ENCODE peak calls at places on chromosomes 2 and 18, in seven cellular contexts. One of them, this sample, is unnamed.
A peak's percentile ranks its signal among the peaks of the same experiment; 100 is the strongest.

GRCh38 chr18:48475635-48476549 is 62.9 kb upstream of the CTIF start:
- DNase-seq in hepatic stellate cell: peak; percentile 65
- DNase-seq in CD8-positive, alpha-beta memory T cell: no peak
- DNase-seq in activated naive CD4-positive, alpha-beta T cell treated with Interleukin-2 at 50 U/mL for 16 hours: peak; percentile 7
- DNase-seq in colonic mucosa: no peak
- DNase-seq in left ventricle myocardium superior: no peak
- DNase-seq in MCF 10A: peak; percentile 71
- DNase-seq in this sample: no peak

GRCh38 chr18:38966846-38967245 is 1401.2 kb upstream of the CELF4 start:
- DNase-seq in hepatic stellate cell: no peak
- DNase-seq in CD8-positive, alpha-beta memory T cell: no peak
- DNase-seq in activated naive CD4-positive, alpha-beta T cell treated with Interleukin-2 at 50 U/mL for 16 hours: no peak
- DNase-seq in colonic mucosa: no peak
- DNase-seq in left ventricle myocardium superior: no peak
- DNase-seq in MCF 10A: no peak
- DNase-seq in this sample: no peak

GRCh38 chr18:55380574-55380973 is 207.4 kb downstream of the TCF4 start:
- DNase-seq in hepatic stellate cell: no peak
- DNase-seq in CD8-positive, alpha-beta memory T cell: no peak
- DNase-seq in activated naive CD4-positive, alpha-beta T cell treated with Interleukin-2 at 50 U/mL for 16 hours: no peak
- DNase-seq in colonic mucosa: no peak
- DNase-seq in left ventricle myocardium superior: no peak
- DNase-seq in MCF 10A: no peak
- DNase-seq in this sample: no peak

GRCh38 chr2:21422050-21422449 is 298.3 kb downstream of the TDRD15 start:
- DNase-seq in hepatic stellate cell: peak; percentile 26
- DNase-seq in CD8-positive, alpha-beta memory T cell: no peak
- DNase-seq in activated naive CD4-positive, alpha-beta T cell treated with Interleukin-2 at 50 U/mL for 16 hours: no peak
- DNase-seq in colonic mucosa: peak; percentile 27
- DNase-seq in left ventricle myocardium superior: peak; percentile 46
- DNase-seq in MCF 10A: peak; percentile 8
- DNase-seq in this sample: no peak

GRCh38 chr18:49628993-49629795 is 67.3 kb downstream of the LIPG start:
- DNase-seq in hepatic stellate cell: no peak
- DNase-seq in CD8-positive, alpha-beta memory T cell: no peak
- DNase-seq in activated naive CD4-positive, alpha-beta T cell treated with Interleukin-2 at 50 U/mL for 16 hours: no peak
- DNase-seq in colonic mucosa: peak; percentile 49
- DNase-seq in left ventricle myocardium superior: peak; percentile 62
- DNase-seq in MCF 10A: no peak
- DNase-seq in this sample: no peak

GRCh38 chr2:8659735-8660492 is 21.9 kb upstream of the ID2 start:
- DNase-seq in hepatic stellate cell: no peak
- DNase-seq in CD8-positive, alpha-beta memory T cell: no peak
- DNase-seq in activated naive CD4-positive, alpha-beta T cell treated with Interleukin-2 at 50 U/mL for 16 hours: no peak
- DNase-seq in colonic mucosa: no peak
- DNase-seq in left ventricle myocardium superior: no peak
- DNase-seq in MCF 10A: no peak
- DNase-seq in this sample: no peak

GRCh38 chr2:168137510-168138180 is 109.8 kb downstream of the STK39 start:
- DNase-seq in hepatic stellate cell: no peak
- DNase-seq in CD8-positive, alpha-beta memory T cell: no peak
- DNase-seq in activated naive CD4-positive, alpha-beta T cell treated with Interleukin-2 at 50 U/mL for 16 hours: no peak
- DNase-seq in colonic mucosa: no peak
- DNase-seq in left ventricle myocardium superior: no peak
- DNase-seq in MCF 10A: no peak
- DNase-seq in this sample: no peak

GRCh38 chr2:172228177-172228785 is 125.6 kb upstream of the DLX2 start:
- DNase-seq in hepatic stellate cell: no peak
- DNase-seq in CD8-positive, alpha-beta memory T cell: no peak
- DNase-seq in activated naive CD4-positive, alpha-beta T cell treated with Interleukin-2 at 50 U/mL for 16 hours: no peak
- DNase-seq in colonic mucosa: no peak
- DNase-seq in left ventricle myocardium superior: no peak
- DNase-seq in MCF 10A: peak; percentile 80
- DNase-seq in this sample: no peak

GRCh38 chr2:174610243-174610995 is 12.8 kb upstream of the WIPF1 start:
- DNase-seq in hepatic stellate cell: no peak
- DNase-seq in CD8-positive, alpha-beta memory T cell: no peak
- DNase-seq in activated naive CD4-positive, alpha-beta T cell treated with Interleukin-2 at 50 U/mL for 16 hours: no peak
- DNase-seq in colonic mucosa: no peak
- DNase-seq in left ventricle myocardium superior: no peak
- DNase-seq in MCF 10A: no peak
- DNase-seq in this sample: no peak

GRCh38 chr2:175854149-175854548 is 147.9 kb downstream of the LNPK start:
- DNase-seq in hepatic stellate cell: no peak
- DNase-seq in CD8-positive, alpha-beta memory T cell: no peak
- DNase-seq in activated naive CD4-positive, alpha-beta T cell treated with Interleukin-2 at 50 U/mL for 16 hours: no peak
- DNase-seq in colonic mucosa: no peak
- DNase-seq in left ventricle myocardium superior: no peak
- DNase-seq in MCF 10A: no peak
- DNase-seq in this sample: no peak

GRCh38 chr2:26580751-26581150 is 60.4 kb downstream of the CIB4 start:
- DNase-seq in hepatic stellate cell: no peak
- DNase-seq in CD8-positive, alpha-beta memory T cell: no peak
- DNase-seq in activated naive CD4-positive, alpha-beta T cell treated with Interleukin-2 at 50 U/mL for 16 hours: no peak
- DNase-seq in colonic mucosa: no peak
- DNase-seq in left ventricle myocardium superior: no peak
- DNase-seq in MCF 10A: no peak
- DNase-seq in this sample: no peak

GRCh38 chr2:217837001-217837491 is 165.7 kb downstream of the TNS1 start:
- DNase-seq in hepatic stellate cell: peak; percentile 57
- DNase-seq in CD8-positive, alpha-beta memory T cell: no peak
- DNase-seq in activated naive CD4-positive, alpha-beta T cell treated with Interleukin-2 at 50 U/mL for 16 hours: no peak
- DNase-seq in colonic mucosa: peak; percentile 49
- DNase-seq in left ventricle myocardium superior: peak; percentile 93
- DNase-seq in MCF 10A: peak; percentile 23
- DNase-seq in this sample: peak; percentile 91

GRCh38 chr2:53512071-53512841 is 255.3 kb upstream of the CHAC2 start:
- DNase-seq in hepatic stellate cell: no peak
- DNase-seq in CD8-positive, alpha-beta memory T cell: no peak
- DNase-seq in activated naive CD4-positive, alpha-beta T cell treated with Interleukin-2 at 50 U/mL for 16 hours: no peak
- DNase-seq in colonic mucosa: no peak
- DNase-seq in left ventricle myocardium superior: no peak
- DNase-seq in MCF 10A: peak; percentile 46
- DNase-seq in this sample: no peak

GRCh38 chr2:38168710-38169480 is 92.9 kb upstream of the CYP1B1 start:
- DNase-seq in hepatic stellate cell: no peak
- DNase-seq in CD8-positive, alpha-beta memory T cell: no peak
- DNase-seq in activated naive CD4-positive, alpha-beta T cell treated with Interleukin-2 at 50 U/mL for 16 hours: no peak
- DNase-seq in colonic mucosa: no peak
- DNase-seq in left ventricle myocardium superior: no peak
- DNase-seq in MCF 10A: peak; percentile 60
- DNase-seq in this sample: no peak

GRCh38 chr2:191679818-191680600 is 2.1 kb downstream of the NABP1 start:
- DNase-seq in hepatic stellate cell: no peak
- DNase-seq in CD8-positive, alpha-beta memory T cell: no peak
- DNase-seq in activated naive CD4-positive, alpha-beta T cell treated with Interleukin-2 at 50 U/mL for 16 hours: no peak
- DNase-seq in colonic mucosa: no peak
- DNase-seq in left ventricle myocardium superior: no peak
- DNase-seq in MCF 10A: peak; percentile 87
- DNase-seq in this sample: no peak

GRCh38 chr2:107694667-107695066 is 132.0 kb upstream of the RGPD4 start:
- DNase-seq in hepatic stellate cell: no peak
- DNase-seq in CD8-positive, alpha-beta memory T cell: no peak
- DNase-seq in activated naive CD4-positive, alpha-beta T cell treated with Interleukin-2 at 50 U/mL for 16 hours: no peak
- DNase-seq in colonic mucosa: no peak
- DNase-seq in left ventricle myocardium superior: no peak
- DNase-seq in MCF 10A: no peak
- DNase-seq in this sample: no peak

GRCh38 chr2:129759186-129760010 is 220.1 kb upstream of the RAB6C start:
- DNase-seq in hepatic stellate cell: no peak
- DNase-seq in CD8-positive, alpha-beta memory T cell: no peak
- DNase-seq in activated naive CD4-positive, alpha-beta T cell treated with Interleukin-2 at 50 U/mL for 16 hours: no peak
- DNase-seq in colonic mucosa: no peak
- DNase-seq in left ventricle myocardium superior: no peak
- DNase-seq in MCF 10A: no peak
- DNase-seq in this sample: no peak

GRCh38 chr2:205024822-205025518 is 479.7 kb downstream of the PARD3B start:
- DNase-seq in hepatic stellate cell: peak; percentile 64
- DNase-seq in CD8-positive, alpha-beta memory T cell: no peak
- DNase-seq in activated naive CD4-positive, alpha-beta T cell treated with Interleukin-2 at 50 U/mL for 16 hours: peak; percentile 47
- DNase-seq in colonic mucosa: peak; percentile 22
- DNase-seq in left ventricle myocardium superior: peak; percentile 25
- DNase-seq in MCF 10A: peak; percentile 95
- DNase-seq in this sample: no peak